ENCODE peak calls at places on chromosomes 6 and 20, in seven cellular contexts. V is tibial nerve, L is fibroblast of lung, F is endodermal cell, E is neuronal stem cell, Q is upper lobe of right lung, G is adrenal gland. X is an unnamed sample. For H3K4me1, the result is how much of the 10 kb centered on the place peaks cover.

GRCh38 chr6:135250234-135250633 is 69.1 kb downstream of the MYB start:
- DNase-seq in Q (no peak), V (no peak), G (no peak), F (no peak), L (no peak), E (no peak), X (no peak)

GRCh38 chr6:40796280-40797223 is 209.4 kb upstream of the LRFN2 start:
- DNase-seq in L (no peak), G (no peak), E (no peak), Q (no peak), V (no peak), F (no peak), X (no peak)

GRCh38 chr6:5442319-5442718 is 181.0 kb downstream of the FARS2 start:
- DNase-seq in Q (no peak), L (no peak), G (no peak), V (no peak), F (no peak), E (no peak), X (no peak)

GRCh38 chr6:86943819-86944407 is 6.6 kb downstream of the HTR1E start:
- DNase-seq in Q (no peak), G (no peak), L (no peak), V (no peak), F (peak), E (no peak), X (no peak)

GRCh38 chr6:43120938-43121913 is 45.1 kb downstream of the PTK7 start:
- DNase-seq in G (peak), F (peak), V (peak), E (no peak), Q (no peak), L (peak), X (peak)

GRCh38 chr6:399785-400517 is 8.4 kb downstream of the IRF4 start:
- DNase-seq in E (no peak), F (no peak), Q (no peak), V (no peak), L (no peak), G (no peak), X (no peak)

GRCh38 chr6:105274678-105275077 is 94.9 kb upstream of the POPDC3 start:
- DNase-seq in Q (no peak), F (no peak), E (no peak), V (no peak), G (no peak), L (no peak), X (no peak)

GRCh38 chr6:108406943-108407342 is 112.1 kb downstream of the AFG1L start:
- DNase-seq in Q (no peak), L (no peak), E (no peak), V (no peak), G (no peak), F (no peak), X (no peak)

GRCh38 chr6:155190667-155191066 is 73.1 kb upstream of the CLDN20 start:
- DNase-seq in F (no peak), V (no peak), E (no peak), Q (no peak), G (no peak), L (no peak), X (no peak)

GRCh38 chr20:3173582-3174441 is 463 bp upstream of the LZTS3 start:
- DNase-seq in L (peak), Q (peak), G (peak), F (peak), V (peak), E (peak), X (peak)

GRCh38 chr20:45500022-45500421 is 15.4 kb downstream of the SPINT3 start:
- DNase-seq in L (no peak), F (no peak), E (no peak), Q (peak), G (no peak), V (no peak), X (no peak)

GRCh38 chr6:38169826-38170526 is 350.4 kb downstream of the ZFAND3 start:
- DNase-seq in Q (no peak), V (no peak), L (no peak), G (no peak), E (no peak), F (peak), X (no peak)

GRCh38 chr6:12490904-12491571 is 200.9 kb downstream of the EDN1 start:
- DNase-seq in F (no peak), V (no peak), Q (no peak), L (peak), G (peak), E (no peak), X (no peak)

GRCh38 chr20:51665543-51666118 is 102.6 kb downstream of the ATP9A start:
- DNase-seq in G (no peak), V (no peak), Q (no peak), F (no peak), L (no peak), E (no peak), X (no peak)

GRCh38 chr20:9543214-9543613 is 28.8 kb downstream of the LAMP5 start:
- DNase-seq in Q (no peak), V (no peak), E (no peak), L (no peak), G (no peak), F (no peak), X (no peak)

GRCh38 chr20:5835234-5835845 is 85.1 kb downstream of the SHLD1 start:
- DNase-seq in Q (no peak), F (no peak), L (peak), G (peak), E (no peak), V (no peak), X (peak)

GRCh38 chr6:144637535-144637934 is 352.4 kb downstream of the UTRN start:
- DNase-seq in V (no peak), L (no peak), G (no peak), E (no peak), Q (no peak), F (no peak), X (no peak)

GRCh38 chr6:42452171-42453026 is 673 bp upstream of the TRERF1 start:
- DNase-seq in L (peak), Q (peak), G (peak), V (peak), F (peak), E (peak), X (peak)

GRCh38 chr20:38073307-38074010 is 39.9 kb downstream of the RPRD1B start:
- DNase-seq in G (peak), Q (no peak), F (peak), E (peak), V (peak), L (peak), X (peak)

GRCh38 chr6:112936476-112936875 is 589.3 kb downstream of the RFPL4B start:
- DNase-seq in E (no peak), Q (no peak), L (peak), G (no peak), F (no peak), V (no peak), X (no peak)

GRCh38 chr6:40520108-40520507 is 67.1 kb downstream of the LRFN2 start:
- DNase-seq in Q (no peak), G (no peak), E (no peak), L (no peak), V (no peak), F (no peak), X (no peak)

GRCh38 chr20:36728986-36729385 is 16.9 kb downstream of the NDRG3 start:
- DNase-seq in V (no peak), L (no peak), E (no peak), Q (no peak), F (peak), G (no peak), X (no peak)

GRCh38 chr6:113732384-113732966 is 124.7 kb upstream of the MARCKS start:
- DNase-seq in L (peak), E (peak), Q (no peak), V (peak), F (no peak), G (no peak), X (peak)

GRCh38 chr20:59104848-59105247 is 58.8 kb upstream of the ZNF831 start:
- DNase-seq in Q (no peak), G (no peak), V (no peak), F (no peak), L (no peak), E (no peak), X (no peak)

GRCh38 chr6:111745636-111746035 is 127.6 kb downstream of the FYN start:
- DNase-seq in V (no peak), G (no peak), E (no peak), Q (no peak), L (no peak), F (peak), X (no peak)
- H3K4me1 ChIP-seq in V (under half), G (under half), E (under half), Q (under half), L (under half), F (under half), X (under half)

GRCh38 chr6:34517966-34518365 is 38.2 kb downstream of the SPDEF start:
- DNase-seq in G (no peak), V (no peak), L (no peak), F (peak), Q (peak), E (no peak), X (no peak)
- H3K4me1 ChIP-seq in G (under half), V (under half), L (under half), F (under half), Q (under half), E (under half), X (under half)

DNA sequence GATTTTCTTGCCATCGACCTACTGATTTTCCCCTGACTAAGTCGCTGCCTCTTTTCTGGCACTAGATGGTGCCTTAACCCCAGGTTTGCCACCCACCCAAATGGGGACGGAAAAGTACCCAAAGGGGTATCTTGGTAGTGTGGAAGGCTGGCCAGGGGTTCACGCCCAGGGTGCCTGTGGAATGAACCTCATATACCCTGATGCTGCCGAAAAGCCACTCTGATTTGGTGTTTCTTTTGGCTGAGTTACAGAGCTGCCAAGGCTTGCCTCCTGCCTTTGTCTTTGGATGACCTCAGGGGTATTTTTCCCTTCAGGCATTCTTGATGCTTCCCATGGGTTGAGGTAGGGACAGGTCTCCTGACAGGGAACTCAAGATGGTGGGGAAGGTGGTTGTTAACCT is 78.1 kb downstream of the MAP3K7 start:
- DNase-seq in F (peak), V (no peak), E (no peak), G (no peak), Q (no peak), L (no peak), X (no peak)
- H3K4me1 ChIP-seq in F (under half), V (under half), E (under half), G (under half), Q (under half), L (under half), X (under half)

GRCh38 chr20:63698739-63699465 is 2.5 kb downstream of the TNFRSF6B start:
- DNase-seq in G (peak), Q (peak), V (peak), L (peak), F (peak), E (no peak), X (peak)
- H3K4me1 ChIP-seq in G (under half), Q (under half), V (half or more), L (under half), F (under half), E (under half), X (under half)

X was measured in psoas muscle.